ENCODE peak calls at places on chromosomes 6 and 20, in six cellular contexts. I, W, V, U, A and M are unnamed samples.

GRCh38 chr6:129651291-129651691 is 58.7 kb downstream of the ARHGAP18 start:
- DNase-seq in I (peak), W (no peak), V (no peak), U (no peak), A (no peak), M (no peak)

GRCh38 chr6:14117158-14118090 is at the start of gene CD83:
- DNase-seq in I (peak), W (peak), V (peak), U (peak), A (peak), M (no peak)

GRCh38 chr6:8888468-8888867 is 453.1 kb upstream of the SLC35B3 start:
- DNase-seq in I (no peak), W (no peak), V (no peak), U (no peak), A (no peak), M (no peak)

GRCh38 chr6:45697605-45698004 is 318.1 kb downstream of the CLIC5 start:
- DNase-seq in I (no peak), W (peak), V (peak), U (no peak), A (no peak), M (no peak)

GRCh38 chr6:146041282-146041681 is 12.4 kb downstream of the GRM1 start:
- DNase-seq in I (peak), W (no peak), V (no peak), U (peak), A (no peak), M (no peak)

GRCh38 chr20:46083101-46083500 is 6.7 kb downstream of the NCOA5 start:
- DNase-seq in I (no peak), W (no peak), V (no peak), U (no peak), A (no peak), M (no peak)

GRCh38 chr6:114007451-114007953 is 36.6 kb upstream of the HDAC2 start:
- DNase-seq in I (no peak), W (no peak), V (no peak), U (no peak), A (no peak), M (no peak)

GRCh38 chr20:16004108-16004854 is 569.0 kb downstream of the KIF16B start:
- DNase-seq in I (no peak), W (no peak), V (no peak), U (no peak), A (no peak), M (no peak)

GRCh38 chr20:20483328-20483727 is 115.4 kb downstream of the INSM1 start:
- DNase-seq in I (no peak), W (no peak), V (no peak), U (no peak), A (no peak), M (no peak)

GRCh38 chr6:107108201-107108890 is 7.0 kb downstream of the BEND3 start:
- DNase-seq in I (no peak), W (peak), V (no peak), U (no peak), A (no peak), M (no peak)

GRCh38 chr6:38176797-38177751 is 357.5 kb downstream of the ZFAND3 start:
- DNase-seq in I (no peak), W (no peak), V (no peak), U (no peak), A (peak), M (no peak)

GRCh38 chr6:118403036-118403435 is 145.1 kb upstream of the PLN start:
- DNase-seq in I (no peak), W (no peak), V (no peak), U (no peak), A (no peak), M (no peak)

GRCh38 chr20:9241721-9242427 is 173.0 kb downstream of the PLCB4 start:
- DNase-seq in I (no peak), W (no peak), V (no peak), U (no peak), A (no peak), M (no peak)

GRCh38 chr6:82364087-82365010 is 732 bp downstream of the TPBG start:
- DNase-seq in I (peak), W (peak), V (peak), U (peak), A (peak), M (peak)

GRCh38 chr6:129475477-129476247 is 234.3 kb downstream of the ARHGAP18 start:
- DNase-seq in I (no peak), W (no peak), V (peak), U (no peak), A (no peak), M (no peak)

GRCh38 chr20:25389381-25389857 is 1.2 kb downstream of the ABHD12 start:
- DNase-seq in I (peak), W (no peak), V (peak), U (no peak), A (no peak), M (no peak)

GRCh38 chr6:139153876-139154275 is 19.0 kb downstream of the HECA start:
- DNase-seq in I (no peak), W (no peak), V (peak), U (no peak), A (no peak), M (no peak)

GRCh38 chr6:25027221-25027916 is 91.6 kb upstream of the RIPOR2 start:
- DNase-seq in I (no peak), W (no peak), V (no peak), U (no peak), A (peak), M (no peak)

GRCh38 chr6:46011241-46012085 is 4.2 kb downstream of the CLIC5 start:
- DNase-seq in I (peak), W (no peak), V (no peak), U (peak), A (no peak), M (no peak)

GRCh38 chr6:40936810-40937209 is 102.2 kb downstream of the UNC5CL start:
- DNase-seq in I (peak), W (peak), V (peak), U (no peak), A (no peak), M (no peak)

GRCh38 chr20:8127553-8128255 is 4.4 kb upstream of the PLCB1 start:
- DNase-seq in I (no peak), W (no peak), V (peak), U (no peak), A (no peak), M (no peak)

GRCh38 chr6:45555981-45556771 is 178.4 kb upstream of the SUPT3H start:
- DNase-seq in I (no peak), W (no peak), V (peak), U (no peak), A (no peak), M (no peak)

GRCh38 chr6:140217283-140217682 is 842.8 kb upstream of the CITED2 start:
- DNase-seq in I (no peak), W (no peak), V (no peak), U (no peak), A (no peak), M (no peak)

GRCh38 chr6:129748212-129748900 is 38.4 kb upstream of the ARHGAP18 start:
- DNase-seq in I (peak), W (peak), V (peak), U (no peak), A (no peak), M (no peak)

DNA sequence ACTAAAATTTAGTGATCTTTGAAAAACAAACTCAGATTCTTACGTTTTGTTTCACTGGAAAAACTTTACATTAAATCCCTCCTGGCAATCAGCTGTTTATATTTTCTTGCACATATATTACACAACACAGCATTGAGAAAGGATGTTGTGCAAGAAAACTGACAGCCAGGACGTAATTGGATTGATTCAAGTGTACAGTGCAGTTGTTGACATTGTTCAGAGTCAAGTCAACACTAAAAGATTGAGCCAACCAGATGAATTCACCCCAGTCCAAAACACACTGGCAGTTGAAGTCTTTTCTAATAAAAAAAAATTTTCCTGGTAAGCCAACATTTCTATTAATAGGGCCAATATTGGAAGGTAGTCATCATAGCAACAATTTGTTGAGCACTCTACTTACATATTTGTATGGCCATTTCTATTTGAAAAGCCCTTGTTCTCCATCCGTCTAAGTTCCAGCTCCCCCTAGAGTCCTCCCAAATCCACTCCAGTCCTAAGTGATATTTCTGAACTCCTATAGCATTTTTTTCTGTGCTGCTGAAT is 20.9 kb upstream of the VNN1 start:
- DNase-seq in I (no peak), W (no peak), V (peak), U (no peak), A (no peak), M (no peak)
- TF ChIP-seq CTCF in I (no peak), W (no peak), V (peak), U (no peak), A (no peak), M (peak)

DNA sequence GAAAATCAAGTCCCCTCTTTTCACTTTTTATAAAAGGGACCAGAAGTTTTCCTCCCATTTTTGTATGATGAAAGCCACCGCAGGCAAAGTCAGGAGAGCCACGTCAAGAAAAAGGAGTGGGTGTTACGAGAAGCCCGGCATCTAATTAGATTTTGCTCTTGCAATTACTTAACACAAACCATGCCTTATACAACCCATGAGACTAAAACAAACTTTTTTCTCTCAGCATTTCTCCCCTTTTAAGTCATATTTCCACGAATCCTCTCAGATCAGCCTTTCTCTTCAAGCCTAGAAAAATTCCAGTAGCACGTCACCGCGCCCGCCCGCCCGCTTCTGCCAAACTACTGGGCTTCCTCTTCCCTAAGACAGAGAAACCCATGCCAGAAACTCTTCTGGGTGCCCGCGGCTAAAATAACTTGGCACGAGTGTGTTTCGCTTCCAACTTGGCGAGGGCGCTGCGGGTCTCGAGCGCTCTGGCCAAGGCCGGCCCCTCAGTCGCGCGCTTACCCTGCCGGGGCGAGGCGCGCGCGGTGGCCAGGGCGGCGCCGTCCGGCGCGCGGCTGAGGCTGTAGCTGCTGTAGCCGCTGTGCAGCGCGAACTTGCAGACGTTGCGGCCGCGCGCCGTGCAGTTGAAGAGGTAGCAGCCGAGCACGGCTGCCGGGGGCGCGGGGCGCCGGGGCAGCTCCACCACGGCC is 1.1 kb downstream of the LRP11 start:
- DNase-seq in I (peak), W (peak), V (peak), U (peak), A (peak), M (peak)
- TF ChIP-seq CTCF in I (no peak), W (no peak), V (no peak), U (no peak), A (no peak), M (no peak)

GRCh38 chr20:2626853-2627541 is 25.4 kb upstream of the NOP56 start:
- DNase-seq in I (peak), W (no peak), V (peak), U (no peak), A (no peak), M (no peak)

GRCh38 chr20:2633381-2633780 is 19.1 kb upstream of the NOP56 start:
- DNase-seq in I (no peak), W (no peak), V (no peak), U (no peak), A (no peak), M (no peak)

DNA sequence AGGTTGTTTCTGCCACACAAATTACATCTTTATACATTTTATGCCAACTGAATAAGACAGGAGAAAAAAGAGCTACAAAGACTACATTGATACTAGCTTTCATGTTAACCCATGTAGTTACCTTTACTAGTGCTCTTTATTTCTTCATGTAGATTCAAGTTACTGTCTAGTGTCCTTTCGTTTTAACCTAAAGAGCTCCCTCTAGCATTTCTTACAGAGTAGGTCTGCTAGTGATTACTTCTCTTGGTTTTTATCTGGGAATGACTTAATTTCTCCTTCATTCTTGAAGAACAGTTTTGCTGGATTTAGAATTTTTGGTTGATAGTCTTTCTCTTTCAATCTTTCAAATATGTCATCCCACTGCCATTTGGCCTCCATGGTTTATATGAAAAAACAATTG is 21.2 kb upstream of the NOP56 start:
- DNase-seq in I (no peak), W (no peak), V (peak), U (no peak), A (no peak), M (no peak)
- TF ChIP-seq CTCF in I (no peak), W (no peak), V (no peak), U (no peak), A (no peak), M (peak)

GRCh38 chr6:54747955-54748354 is 98.6 kb upstream of the FAM83B start:
- DNase-seq in I (no peak), W (peak), V (no peak), U (no peak), A (no peak), M (no peak)
- TF ChIP-seq CTCF in I (no peak), W (no peak), V (no peak), U (no peak), A (no peak), M (no peak)